ENCODE peak calls at places on chromosome 17, in nine cellular contexts. W is neural crest cell, R is heart right ventricle, M is GM04503, E is iPS-NIHi11, N is iris pigment epithelial cell, Q is tibial artery, B is left cardiac atrium, G is memory B cell. O is an unnamed sample.

GRCh38 chr17:20611314-20611713 is 31.8 kb downstream of the CDRT15L2 start:
- DNase-seq in W (no peak), R (no peak), M (no peak), E (peak), N (no peak), Q (no peak), B (no peak), G (no peak), O (no peak)

GRCh38 chr17:66200685-66201092 is 8.8 kb upstream of the CEP112 start:
- DNase-seq in W (peak), R (peak), M (peak), E (peak), N (peak), Q (no peak), B (no peak), G (no peak), O (no peak)

GRCh38 chr17:74981979-74982662 is 5.3 kb upstream of the CDR2L start:
- DNase-seq in W (peak), R (peak), M (no peak), E (peak), N (peak), Q (peak), B (peak), G (no peak), O (no peak)

GRCh38 chr17:41777579-41778188 is 8.8 kb downstream of the JUP start:
- DNase-seq in W (no peak), R (peak), M (peak), E (no peak), N (peak), Q (no peak), B (peak), G (no peak), O (peak)

GRCh38 chr17:34081269-34081668 is 173.8 kb upstream of the CCL2 start:
- DNase-seq in W (no peak), R (no peak), M (no peak), E (peak), N (peak), Q (no peak), B (no peak), G (no peak), O (no peak)

GRCh38 chr17:75346906-75347305 is 57.7 kb upstream of the SLC25A19 start:
- DNase-seq in W (no peak), R (no peak), M (no peak), E (no peak), N (peak), Q (no peak), B (no peak), G (no peak), O (no peak)

GRCh38 chr17:75814900-75815373 is 29.3 kb downstream of the UNC13D start:
- DNase-seq in W (no peak), R (no peak), M (no peak), E (no peak), N (peak), Q (no peak), B (peak), G (no peak), O (peak)

GRCh38 chr17:83061586-83061985 is 17.8 kb upstream of the METRNL start:
- DNase-seq in W (no peak), R (no peak), M (no peak), E (no peak), N (no peak), Q (no peak), B (no peak), G (no peak), O (no peak)

GRCh38 chr17:80203448-80204092 is 16.6 kb downstream of the SGSH start:
- DNase-seq in W (no peak), R (no peak), M (no peak), E (no peak), N (no peak), Q (no peak), B (no peak), G (no peak), O (no peak)

GRCh38 chr17:21199311-21199710 is 14.7 kb downstream of the TMEM11 start:
- DNase-seq in W (no peak), R (no peak), M (peak), E (peak), N (peak), Q (no peak), B (no peak), G (no peak), O (no peak)

GRCh38 chr17:60888812-60889709 is 211.4 kb downstream of the BCAS3 start:
- DNase-seq in W (no peak), R (no peak), M (no peak), E (no peak), N (peak), Q (no peak), B (no peak), G (no peak), O (no peak)

GRCh38 chr17:79391376-79391775 is 219.5 kb downstream of the RBFOX3 start:
- DNase-seq in W (no peak), R (no peak), M (no peak), E (no peak), N (no peak), Q (no peak), B (no peak), G (no peak), O (no peak)

GRCh38 chr17:75738218-75738802 is 17.1 kb downstream of the ITGB4 start:
- DNase-seq in W (no peak), R (no peak), M (no peak), E (no peak), N (peak), Q (peak), B (no peak), G (no peak), O (peak)

GRCh38 chr17:263271-263670 is 81.8 kb upstream of the DOC2B start:
- DNase-seq in W (no peak), R (no peak), M (no peak), E (no peak), N (no peak), Q (no peak), B (peak), G (no peak), O (peak)

GRCh38 chr17:61586031-61586566 is 4.9 kb downstream of the NACA2 start:
- DNase-seq in W (no peak), R (no peak), M (no peak), E (no peak), N (no peak), Q (no peak), B (no peak), G (no peak), O (no peak)

GRCh38 chr17:59094921-59095530 is 11.7 kb downstream of the TRIM37 start:
- DNase-seq in W (no peak), R (no peak), M (no peak), E (no peak), N (no peak), Q (no peak), B (no peak), G (no peak), O (no peak)

GRCh38 chr17:80795737-80796136 is 195.9 kb upstream of the CHMP6 start:
- DNase-seq in W (no peak), R (peak), M (no peak), E (no peak), N (no peak), Q (peak), B (peak), G (no peak), O (peak)

GRCh38 chr17:21213491-21214014 is 408 bp downstream of the TMEM11 start:
- DNase-seq in W (no peak), R (peak), M (no peak), E (peak), N (peak), Q (no peak), B (peak), G (no peak), O (peak)

GRCh38 chr17:7023576-7024401 is 939 bp downstream of the BCL6B start:
- DNase-seq in W (peak), R (peak), M (no peak), E (peak), N (peak), Q (peak), B (peak), G (peak), O (peak)

GRCh38 chr17:76005263-76006149 is 4.9 kb downstream of the CDK3 start:
- DNase-seq in W (peak), R (peak), M (no peak), E (peak), N (peak), Q (peak), B (peak), G (peak), O (peak)

GRCh38 chr17:40331743-40332641 is 23.0 kb downstream of the RARA start:
- DNase-seq in W (no peak), R (peak), M (no peak), E (peak), N (no peak), Q (peak), B (peak), G (no peak), O (peak)

GRCh38 chr17:801660-802059 is 19.5 kb downstream of the MRM3 start:
- DNase-seq in W (no peak), R (no peak), M (no peak), E (no peak), N (peak), Q (no peak), B (no peak), G (no peak), O (no peak)

GRCh38 chr17:57186231-57187019 is 69.9 kb upstream of the MSI2 start:
- DNase-seq in W (no peak), R (no peak), M (no peak), E (no peak), N (no peak), Q (no peak), B (no peak), G (no peak), O (no peak)

O was measured in right lobe of liver.